ENCODE peak calls at places on chromosomes 3 and 15, in five cellular contexts. One of them, this sample, is unnamed.

GRCh38 chr15:60442763-60443162 is 36.2 kb downstream of the ICE2 start:
- DNase-seq in BJ: no peak
- DNase-seq in right cardiac atrium: no peak
- DNase-seq in testis: no peak
- DNase-seq in thyroid gland: no peak
- DNase-seq in this sample: no peak

GRCh38 chr3:45218578-45219390 is 7.3 kb downstream of the TMEM158 start:
- DNase-seq in BJ: no peak
- DNase-seq in right cardiac atrium: no peak
- DNase-seq in testis: no peak
- DNase-seq in thyroid gland: no peak
- DNase-seq in this sample: peak; percentile 21

GRCh38 chr15:67126551-67127333 is 61.3 kb downstream of the SMAD3 start:
- DNase-seq in BJ: no peak
- DNase-seq in right cardiac atrium: no peak
- DNase-seq in testis: no peak
- DNase-seq in thyroid gland: no peak
- DNase-seq in this sample: no peak

GRCh38 chr3:89256882-89257281 is 149.5 kb downstream of the EPHA3 start:
- DNase-seq in BJ: no peak
- DNase-seq in right cardiac atrium: no peak
- DNase-seq in testis: no peak
- DNase-seq in thyroid gland: no peak
- DNase-seq in this sample: no peak

GRCh38 chr3:147195896-147196295 is 210.4 kb downstream of the ZIC4 start:
- DNase-seq in BJ: no peak
- DNase-seq in right cardiac atrium: no peak
- DNase-seq in testis: no peak
- DNase-seq in thyroid gland: no peak
- DNase-seq in this sample: no peak

GRCh38 chr15:90234519-90234988 is 545 bp downstream of the GDPGP1 start:
- DNase-seq in BJ: no peak
- DNase-seq in right cardiac atrium: no peak
- DNase-seq in testis: no peak
- DNase-seq in thyroid gland: no peak
- DNase-seq in this sample: no peak

GRCh38 chr15:70047386-70048195 is 50.1 kb downstream of the TLE3 start:
- DNase-seq in BJ: no peak
- DNase-seq in right cardiac atrium: peak; percentile 73
- DNase-seq in testis: no peak
- DNase-seq in thyroid gland: no peak
- DNase-seq in this sample: no peak

GRCh38 chr3:30098656-30099454 is 507.5 kb upstream of the TGFBR2 start:
- DNase-seq in BJ: peak; percentile 9
- DNase-seq in right cardiac atrium: no peak
- DNase-seq in testis: no peak
- DNase-seq in thyroid gland: no peak
- DNase-seq in this sample: peak; percentile 37

GRCh38 chr15:67766963-67767362 is 58.3 kb upstream of the SKOR1 start:
- DNase-seq in BJ: no peak
- DNase-seq in right cardiac atrium: no peak
- DNase-seq in testis: no peak
- DNase-seq in thyroid gland: no peak
- DNase-seq in this sample: no peak

GRCh38 chr15:57565326-57565725 is 26.4 kb upstream of the MYZAP start:
- DNase-seq in BJ: no peak
- DNase-seq in right cardiac atrium: peak; percentile 47
- DNase-seq in testis: no peak
- DNase-seq in thyroid gland: peak; percentile 35
- DNase-seq in this sample: no peak

DNA sequence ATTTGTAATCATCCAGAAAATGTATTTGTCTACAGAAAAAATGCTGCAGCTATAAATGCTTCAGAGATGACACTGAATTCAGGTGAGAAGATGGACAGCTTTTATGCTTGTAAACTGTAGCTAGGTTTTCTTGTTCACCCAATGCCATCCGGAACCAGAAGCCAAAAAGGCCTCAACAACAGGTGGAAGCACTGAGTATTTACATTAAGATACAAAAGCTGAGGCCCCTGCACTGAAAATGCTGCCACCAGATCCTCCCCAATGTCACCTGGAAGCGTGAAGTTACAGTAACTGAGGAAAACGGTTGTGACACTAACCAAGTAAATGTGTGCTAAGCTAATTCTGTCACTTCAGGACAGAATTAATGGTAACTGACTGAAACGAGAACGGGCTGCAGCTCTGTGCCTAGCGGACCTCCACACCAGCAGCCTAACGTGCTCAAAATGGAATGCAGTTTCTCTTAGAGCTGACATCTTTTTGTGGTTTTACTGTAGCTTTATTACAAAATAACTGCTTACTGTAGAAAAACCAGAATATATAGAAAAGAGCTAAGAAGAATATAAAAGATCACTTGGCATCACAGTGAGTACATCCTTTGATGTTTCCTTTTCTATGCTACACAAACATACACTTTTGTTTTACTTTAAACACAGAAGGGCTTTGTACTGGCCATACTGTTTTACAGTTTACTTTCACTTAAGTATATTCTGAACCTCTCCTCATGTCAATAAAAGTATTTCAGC is 7.6 kb downstream of the CHSY1 start:
- DNase-seq in BJ: no peak
- DNase-seq in right cardiac atrium: no peak
- DNase-seq in testis: no peak
- DNase-seq in thyroid gland: no peak
- DNase-seq in this sample: no peak
- H3K4me3 ChIP-seq in BJ: no peak overlapping the region
- H3K4me3 ChIP-seq in right cardiac atrium: no peak overlapping the region
- H3K4me3 ChIP-seq in testis: no peak overlapping the region
- H3K4me3 ChIP-seq in thyroid gland: no peak overlapping the region
- H3K4me3 ChIP-seq in this sample: no peak overlapping the region

DNA sequence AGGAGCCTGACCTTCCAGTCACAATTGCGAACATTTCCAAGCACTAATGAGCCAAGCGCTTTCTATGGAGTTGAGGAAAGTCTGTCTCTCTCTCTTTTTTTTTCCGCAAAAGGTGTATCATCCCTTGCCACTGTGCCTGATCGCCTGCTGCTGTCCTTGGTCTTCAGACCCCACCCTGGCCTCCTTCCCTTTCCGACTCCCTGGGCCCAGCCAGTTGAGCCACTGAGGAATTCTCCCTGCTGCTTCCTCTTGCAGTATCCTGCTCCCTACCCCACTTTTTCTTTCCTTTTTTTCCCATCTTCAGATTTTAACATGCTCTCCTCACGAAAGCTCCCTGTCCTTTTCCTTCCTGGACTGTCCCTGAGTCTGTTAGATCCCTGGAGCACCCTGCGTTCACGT is 396.5 kb upstream of the C2CD4B start:
- DNase-seq in BJ: no peak
- DNase-seq in right cardiac atrium: no peak
- DNase-seq in testis: no peak
- DNase-seq in thyroid gland: no peak
- DNase-seq in this sample: no peak
- H3K4me3 ChIP-seq in BJ: no peak overlapping the region
- H3K4me3 ChIP-seq in right cardiac atrium: peak overlapping the region; percentile 25
- H3K4me3 ChIP-seq in testis: no peak overlapping the region
- H3K4me3 ChIP-seq in thyroid gland: no peak overlapping the region
- H3K4me3 ChIP-seq in this sample: no peak overlapping the region

GRCh38 chr3:10524799-10525301 is 19.5 kb upstream of the ATP2B2 start:
- DNase-seq in BJ: no peak
- DNase-seq in right cardiac atrium: peak; percentile 5
- DNase-seq in testis: peak; percentile 2
- DNase-seq in thyroid gland: no peak
- DNase-seq in this sample: no peak

GRCh38 chr3:10521772-10522441 is 16.5 kb upstream of the ATP2B2 start:
- DNase-seq in BJ: no peak
- DNase-seq in right cardiac atrium: no peak
- DNase-seq in testis: peak; percentile 5
- DNase-seq in thyroid gland: no peak
- DNase-seq in this sample: no peak

GRCh38 chr3:10524270-10524669 is 18.9 kb upstream of the ATP2B2 start:
- DNase-seq in BJ: no peak
- DNase-seq in right cardiac atrium: no peak
- DNase-seq in testis: peak; percentile 1
- DNase-seq in thyroid gland: no peak
- DNase-seq in this sample: no peak

GRCh38 chr3:10520118-10520517 is 14.7 kb upstream of the ATP2B2 start:
- DNase-seq in BJ: no peak
- DNase-seq in right cardiac atrium: no peak
- DNase-seq in testis: peak; percentile 2
- DNase-seq in thyroid gland: no peak
- DNase-seq in this sample: no peak

GRCh38 chr3:10522646-10523303 is 17.4 kb upstream of the ATP2B2 start:
- DNase-seq in BJ: no peak
- DNase-seq in right cardiac atrium: no peak
- DNase-seq in testis: peak; percentile 7
- DNase-seq in thyroid gland: no peak
- DNase-seq in this sample: no peak
- H3K4me3 ChIP-seq in BJ: no peak overlapping the region
- H3K4me3 ChIP-seq in right cardiac atrium: no peak overlapping the region
- H3K4me3 ChIP-seq in testis: no peak overlapping the region
- H3K4me3 ChIP-seq in thyroid gland: no peak overlapping the region
- H3K4me3 ChIP-seq in this sample: no peak overlapping the region

GRCh38 chr3:118818386-118818785 is 216.3 kb downstream of the IGSF11 start:
- DNase-seq in BJ: peak; percentile 9
- DNase-seq in right cardiac atrium: no peak
- DNase-seq in testis: no peak
- DNase-seq in thyroid gland: peak; percentile 37
- DNase-seq in this sample: peak; percentile 32
- H3K4me3 ChIP-seq in BJ: no peak overlapping the region
- H3K4me3 ChIP-seq in right cardiac atrium: no peak overlapping the region
- H3K4me3 ChIP-seq in testis: no peak overlapping the region
- H3K4me3 ChIP-seq in thyroid gland: no peak overlapping the region
- H3K4me3 ChIP-seq in this sample: no peak overlapping the region

GRCh38 chr15:71688509-71689094 is 121.8 kb upstream of the NR2E3 start:
- DNase-seq in BJ: no peak
- DNase-seq in right cardiac atrium: no peak
- DNase-seq in testis: no peak
- DNase-seq in thyroid gland: no peak
- DNase-seq in this sample: no peak

GRCh38 chr15:71691322-71691699 is 119.0 kb upstream of the NR2E3 start:
- DNase-seq in BJ: no peak
- DNase-seq in right cardiac atrium: peak; percentile 50
- DNase-seq in testis: peak; percentile 37
- DNase-seq in thyroid gland: no peak
- DNase-seq in this sample: no peak

GRCh38 chr15:71697236-71697635 is 113.1 kb upstream of the NR2E3 start:
- DNase-seq in BJ: no peak
- DNase-seq in right cardiac atrium: no peak
- DNase-seq in testis: no peak
- DNase-seq in thyroid gland: no peak
- DNase-seq in this sample: no peak

GRCh38 chr15:71687902-71688508 is 122.3 kb upstream of the NR2E3 start:
- DNase-seq in BJ: peak; percentile 54
- DNase-seq in right cardiac atrium: no peak
- DNase-seq in testis: no peak
- DNase-seq in thyroid gland: no peak
- DNase-seq in this sample: peak; percentile 34

GRCh38 chr15:71691700-71692417 is 118.5 kb upstream of the NR2E3 start:
- DNase-seq in BJ: peak; percentile 69
- DNase-seq in right cardiac atrium: peak; percentile 53
- DNase-seq in testis: peak; percentile 40
- DNase-seq in thyroid gland: peak; percentile 24
- DNase-seq in this sample: peak; percentile 84
- H3K4me3 ChIP-seq in BJ: peak overlapping the region; percentile 8
- H3K4me3 ChIP-seq in right cardiac atrium: no peak overlapping the region
- H3K4me3 ChIP-seq in testis: no peak overlapping the region
- H3K4me3 ChIP-seq in thyroid gland: no peak overlapping the region
- H3K4me3 ChIP-seq in this sample: no peak overlapping the region

GRCh38 chr15:39591141-39591895 is 10.4 kb downstream of the THBS1 start:
- DNase-seq in BJ: peak; percentile 16
- DNase-seq in right cardiac atrium: no peak
- DNase-seq in testis: no peak
- DNase-seq in thyroid gland: no peak
- DNase-seq in this sample: no peak
- H3K4me3 ChIP-seq in BJ: peak overlapping the region; percentile 10
- H3K4me3 ChIP-seq in right cardiac atrium: no peak overlapping the region
- H3K4me3 ChIP-seq in testis: no peak overlapping the region
- H3K4me3 ChIP-seq in thyroid gland: no peak overlapping the region
- H3K4me3 ChIP-seq in this sample: no peak overlapping the region

DNA sequence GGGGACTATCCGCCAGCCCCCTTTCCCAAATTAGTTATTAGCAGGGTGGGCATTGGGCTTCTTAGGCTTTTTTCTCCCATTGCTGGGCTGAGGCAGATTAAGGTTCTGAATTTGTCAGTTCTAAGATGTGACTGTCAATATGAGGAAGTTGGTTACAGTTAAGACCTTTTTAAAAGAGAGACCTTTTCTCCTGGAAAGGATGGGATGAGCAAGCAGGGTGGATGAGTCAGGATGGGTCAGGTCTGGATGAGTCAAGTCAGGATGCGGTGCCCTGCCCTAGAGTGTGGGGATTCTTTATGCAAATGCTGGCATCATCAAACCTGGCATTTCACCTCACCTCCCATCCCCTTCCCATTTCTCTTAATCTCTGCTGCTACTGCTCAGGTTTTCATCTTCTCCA is 1.9 kb downstream of the AEN start:
- DNase-seq in BJ: peak; percentile 45
- DNase-seq in right cardiac atrium: no peak
- DNase-seq in testis: no peak
- DNase-seq in thyroid gland: no peak
- DNase-seq in this sample: peak; percentile 66
- H3K4me3 ChIP-seq in BJ: peak overlapping the region; percentile 78
- H3K4me3 ChIP-seq in right cardiac atrium: no peak overlapping the region
- H3K4me3 ChIP-seq in testis: no peak overlapping the region
- H3K4me3 ChIP-seq in thyroid gland: no peak overlapping the region
- H3K4me3 ChIP-seq in this sample: peak overlapping the region; percentile 84

This sample was measured in skeletal muscle cell.